ENCODE peak calls at places on chromosome 1, in four cellular contexts. One of them, this sample, is unnamed.

GRCh38 chr1:17420361-17420760 is 19.1 kb downstream of the RCC2 start:
- DNase-seq in GM03348: no peak
- DNase-seq in mesenteric fat pad: no peak
- DNase-seq in right lobe of liver: no peak
- DNase-seq in this sample: no peak

GRCh38 chr1:229798558-229798957 is 172.5 kb downstream of the URB2 start:
- DNase-seq in GM03348: no peak
- DNase-seq in mesenteric fat pad: no peak
- DNase-seq in right lobe of liver: no peak
- DNase-seq in this sample: no peak

GRCh38 chr1:235834620-235835019 is 32.1 kb downstream of the LYST start:
- DNase-seq in GM03348: no peak
- DNase-seq in mesenteric fat pad: no peak
- DNase-seq in right lobe of liver: no peak
- DNase-seq in this sample: no peak

GRCh38 chr1:57637155-57637554 is 213.3 kb upstream of the DAB1 start:
- DNase-seq in GM03348: peak; percentile 56
- DNase-seq in mesenteric fat pad: no peak
- DNase-seq in right lobe of liver: no peak
- DNase-seq in this sample: no peak

GRCh38 chr1:110065841-110066240 is 4.6 kb downstream of the ALX3 start:
- DNase-seq in GM03348: no peak
- DNase-seq in mesenteric fat pad: no peak
- DNase-seq in right lobe of liver: no peak
- DNase-seq in this sample: no peak

GRCh38 chr1:193537266-193538003 is 351.0 kb upstream of the B3GALT2 start:
- DNase-seq in GM03348: no peak
- DNase-seq in mesenteric fat pad: no peak
- DNase-seq in right lobe of liver: no peak
- DNase-seq in this sample: peak; percentile 12

GRCh38 chr1:228348708-228349467 is 57.7 kb downstream of the TRIM11 start:
- DNase-seq in GM03348: no peak
- DNase-seq in mesenteric fat pad: peak; percentile 68
- DNase-seq in right lobe of liver: peak; percentile 24
- DNase-seq in this sample: no peak

GRCh38 chr1:84278905-84279304 is 22.6 kb upstream of the SAMD13 start:
- DNase-seq in GM03348: no peak
- DNase-seq in mesenteric fat pad: no peak
- DNase-seq in right lobe of liver: no peak
- DNase-seq in this sample: no peak

GRCh38 chr1:248111157-248111556 is 16.2 kb downstream of the OR2L13 start:
- DNase-seq in GM03348: no peak
- DNase-seq in mesenteric fat pad: no peak
- DNase-seq in right lobe of liver: no peak
- DNase-seq in this sample: no peak

GRCh38 chr1:155051342-155051776 is 243 bp downstream of the ADAM15 start:
- DNase-seq in GM03348: peak; percentile 30
- DNase-seq in mesenteric fat pad: no peak
- DNase-seq in right lobe of liver: no peak
- DNase-seq in this sample: no peak

GRCh38 chr1:62954758-62955157 is 170.8 kb downstream of the ATG4C start:
- DNase-seq in GM03348: no peak
- DNase-seq in mesenteric fat pad: no peak
- DNase-seq in right lobe of liver: no peak
- DNase-seq in this sample: no peak

GRCh38 chr1:202154766-202155477 is 5.5 kb downstream of the PTPN7 start:
- DNase-seq in GM03348: peak; percentile 68
- DNase-seq in mesenteric fat pad: no peak
- DNase-seq in right lobe of liver: no peak
- DNase-seq in this sample: no peak

GRCh38 chr1:162732566-162733335 is 57.8 kb upstream of the HSD17B7 start:
- DNase-seq in GM03348: no peak
- DNase-seq in mesenteric fat pad: no peak
- DNase-seq in right lobe of liver: no peak
- DNase-seq in this sample: no peak

GRCh38 chr1:27686223-27686990 is 14.4 kb upstream of the IFI6 start:
- DNase-seq in GM03348: no peak
- DNase-seq in mesenteric fat pad: no peak
- DNase-seq in right lobe of liver: no peak
- DNase-seq in this sample: no peak

GRCh38 chr1:204075116-204075636 is 2.3 kb downstream of the SOX13 start:
- DNase-seq in GM03348: peak; percentile 30
- DNase-seq in mesenteric fat pad: peak; percentile 92
- DNase-seq in right lobe of liver: peak; percentile 86
- DNase-seq in this sample: no peak

GRCh38 chr1:244450597-244451538 is 841 bp downstream of the ADSS2 start:
- DNase-seq in GM03348: peak; percentile 72
- DNase-seq in mesenteric fat pad: no peak
- DNase-seq in right lobe of liver: peak; percentile 68
- DNase-seq in this sample: no peak